ENCODE peak calls at places on chromosomes 2 and 18, in six cellular contexts. E is K562, P is HepG2, K is HCT116, G is GM12878, C is H1. N is an unnamed sample.
A peak's percentile ranks its signal among the peaks of the same experiment; 100 is the strongest.

GRCh38 chr2:38394903-38395341 is 17.8 kb upstream of the ATL2 start:
- DNase-seq in P (no peak), G (no peak), C (no peak), K (peak; percentile 73), E (no peak), N (no peak)

GRCh38 chr2:221322741-221323140 is 249.4 kb downstream of the EPHA4 start:
- DNase-seq in P (no peak), E (no peak), G (no peak), K (no peak), C (no peak), N (no peak)

GRCh38 chr2:158979775-158980174 is 11.3 kb downstream of the TANC1 start:
- DNase-seq in C (no peak), G (no peak), E (no peak), P (no peak), K (no peak), N (no peak)

GRCh38 chr2:202773576-202773975 is 98.0 kb downstream of the ICA1L start:
- DNase-seq in G (no peak), E (no peak), P (no peak), K (no peak), C (no peak), N (no peak)

GRCh38 chr2:120793682-120794403 is 58.2 kb downstream of the GLI2 start:
- DNase-seq in C (no peak), E (no peak), G (no peak), P (no peak), K (no peak), N (no peak)

GRCh38 chr2:114426756-114427155 is 15.7 kb upstream of the DPP10 start:
- DNase-seq in E (no peak), G (no peak), P (no peak), K (no peak), C (no peak), N (no peak)

GRCh38 chr2:165283342-165283741 is 44.1 kb downstream of the SCN2A start:
- DNase-seq in K (no peak), C (no peak), G (no peak), P (no peak), E (no peak), N (no peak)

GRCh38 chr2:227818569-227819397 is 5.1 kb downstream of the CCL20 start:
- DNase-seq in G (no peak), K (no peak), E (no peak), P (peak; percentile 100), C (no peak), N (no peak)

GRCh38 chr2:182650704-182651103 is 65.4 kb upstream of the DNAJC10 start:
- DNase-seq in K (peak; percentile 40), P (peak; percentile 28), G (no peak), C (no peak), E (peak; percentile 22), N (no peak)

GRCh38 chr2:241443486-241444223 is 64.7 kb downstream of the STK25 start:
- DNase-seq in P (no peak), C (no peak), K (no peak), G (peak; percentile 83), E (no peak), N (no peak)

GRCh38 chr2:60377825-60378224 is 175.6 kb downstream of the BCL11A start:
- DNase-seq in C (no peak), P (no peak), K (no peak), E (no peak), G (no peak), N (no peak)

GRCh38 chr18:75811156-75811555 is 383.7 kb upstream of the SMIM21 start:
- DNase-seq in K (no peak), E (no peak), C (no peak), P (no peak), G (no peak), N (no peak)

GRCh38 chr2:112805542-112805941 is 21.2 kb upstream of the IL1A start:
- DNase-seq in P (no peak), C (no peak), G (peak; percentile 68), E (no peak), K (no peak), N (no peak)
- H3K9me3 ChIP-seq in P (peaks cover 7% of the 10 kb centered on the region), C (no peaks in the 10 kb centered on the region), G (peaks cover 5% of the 10 kb centered on the region), E (no peaks in the 10 kb centered on the region), K (peaks cover 4% of the 10 kb centered on the region), N (peaks cover 5% of the 10 kb centered on the region)

GRCh38 chr2:8997108-8997507 is 6.4 kb downstream of the MBOAT2 start:
- DNase-seq in G (no peak), C (no peak), P (no peak), K (no peak), E (no peak), N (no peak)
- H3K9ac ChIP-seq in G (no peak overlapping the region), C (no peak overlapping the region), P (no peak overlapping the region), K (no peak overlapping the region), E (peak overlapping the region; percentile 58), N (no peak overlapping the region)

GRCh38 chr2:46095821-46096220 is 201.4 kb upstream of the EPAS1 start:
- DNase-seq in C (no peak), E (no peak), P (no peak), K (no peak), G (no peak), N (no peak)
- TF ChIP-seq ZNF274 in C (no peak), E (no peak), P (no peak), K (no peak), G (no peak), N (no peak)

GRCh38 chr2:239917128-239917956 is 107.8 kb downstream of the NDUFA10 start:
- DNase-seq in E (no peak), P (no peak), C (no peak), G (no peak), K (peak; percentile 16), N (no peak)

GRCh38 chr2:239918749-239919148 is 106.4 kb downstream of the NDUFA10 start:
- DNase-seq in P (no peak), C (no peak), G (no peak), K (no peak), E (no peak), N (no peak)

GRCh38 chr2:239917957-239918481 is 107.1 kb downstream of the NDUFA10 start:
- DNase-seq in C (no peak), P (no peak), K (no peak), E (no peak), G (no peak), N (no peak)

GRCh38 chr2:239913632-239914417 is 111.3 kb downstream of the NDUFA10 start:
- DNase-seq in E (no peak), G (no peak), K (no peak), C (peak; percentile 17), P (peak; percentile 24), N (no peak)

GRCh38 chr2:239916205-239917127 is 108.7 kb downstream of the NDUFA10 start:
- DNase-seq in C (peak; percentile 30), E (no peak), G (no peak), P (no peak), K (no peak), N (no peak)
- H3K9me3 ChIP-seq in C (peaks cover 42% of the 10 kb centered on the region), E (peaks cover 3% of the 10 kb centered on the region), G (peaks cover 8% of the 10 kb centered on the region), P (peaks cover 45% of the 10 kb centered on the region), K (peaks cover 28% of the 10 kb centered on the region), N (peaks cover 44% of the 10 kb centered on the region)

GRCh38 chr18:70456376-70456775 is 167.5 kb downstream of the SOCS6 start:
- DNase-seq in G (no peak), K (no peak), P (no peak), E (no peak), C (no peak), N (no peak)
- H3K9ac ChIP-seq in G (no peak overlapping the region), K (no peak overlapping the region), P (no peak overlapping the region), E (no peak overlapping the region), C (no peak overlapping the region), N (no peak overlapping the region)

DNA sequence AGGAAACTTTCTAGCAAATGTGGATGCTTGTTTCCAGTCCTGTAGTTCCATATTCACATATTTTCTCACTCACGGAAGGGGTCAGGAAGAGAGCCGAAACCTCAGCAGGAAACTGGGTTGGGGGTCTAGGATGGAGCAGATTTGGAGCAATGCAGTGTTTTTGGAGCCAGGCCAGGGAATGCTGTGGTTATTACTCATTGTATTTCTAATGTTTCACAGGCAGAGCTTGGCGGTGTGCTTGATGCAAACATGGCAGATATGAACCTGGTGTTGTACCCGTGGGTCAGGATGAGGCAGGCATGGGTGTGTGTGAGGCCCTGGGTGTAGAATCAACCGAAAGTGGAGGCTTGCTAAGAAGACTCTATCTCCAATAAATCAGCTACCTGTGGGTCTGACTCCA is 34.6 kb upstream of the ACKR3 start:
- DNase-seq in G (no peak), E (no peak), P (no peak), K (no peak), C (no peak), N (no peak)
- TF ChIP-seq ZNF274 in G (no peak), E (no peak), P (no peak), K (no peak), C (no peak), N (no peak)

N was measured in NT2/D1.